ENCODE peak calls at places on chromosomes 16 and 17, in ten cellular contexts. F, O, S, B, Z, T, E, Q, K and Y are unnamed samples.

GRCh38 chr17:3024346-3024745 is 39.1 kb downstream of the OR1D5 start:
- DNase-seq in F (no peak), O (no peak), S (no peak), B (no peak), Z (no peak), T (no peak), E (no peak), Q (no peak), K (no peak), Y (no peak)

GRCh38 chr17:39671651-39672521 is 3.6 kb downstream of the PNMT start:
- DNase-seq in F (peak), O (no peak), S (peak), B (no peak), Z (no peak), T (no peak), E (no peak), Q (no peak), K (no peak), Y (no peak)

GRCh38 chr17:39927928-39928867 is 666 bp downstream of the LRRC3C start:
- DNase-seq in F (peak), O (no peak), S (peak), B (peak), Z (no peak), T (no peak), E (no peak), Q (peak), K (no peak), Y (no peak)

GRCh38 chr16:11162571-11163268 is 93.3 kb downstream of the SOCS1 start:
- DNase-seq in F (no peak), O (no peak), S (no peak), B (no peak), Z (no peak), T (no peak), E (no peak), Q (no peak), K (no peak), Y (no peak)

GRCh38 chr16:29974291-29975133 is 844 bp downstream of the TAOK2 start:
- DNase-seq in F (peak), O (no peak), S (peak), B (peak), Z (no peak), T (no peak), E (no peak), Q (no peak), K (no peak), Y (no peak)

GRCh38 chr17:2023692-2024571 is 1.2 kb downstream of the RTN4RL1 start:
- DNase-seq in F (no peak), O (no peak), S (no peak), B (peak), Z (no peak), T (no peak), E (no peak), Q (no peak), K (no peak), Y (no peak)

GRCh38 chr17:3944485-3945388 is 19.5 kb downstream of the ATP2A3 start:
- DNase-seq in F (peak), O (no peak), S (peak), B (peak), Z (peak), T (peak), E (peak), Q (no peak), K (no peak), Y (no peak)

GRCh38 chr16:89749637-89750036 is 28.3 kb downstream of the ZNF276 start:
- DNase-seq in F (peak), O (no peak), S (peak), B (no peak), Z (no peak), T (no peak), E (no peak), Q (peak), K (no peak), Y (no peak)

GRCh38 chr16:52906271-52906670 is 146.4 kb downstream of the CHD9NB start:
- DNase-seq in F (no peak), O (no peak), S (no peak), B (no peak), Z (no peak), T (no peak), E (no peak), Q (no peak), K (no peak), Y (no peak)

GRCh38 chr16:81618661-81619060 is 160.4 kb upstream of the PLCG2 start:
- DNase-seq in F (no peak), O (no peak), S (no peak), B (no peak), Z (no peak), T (no peak), E (no peak), Q (no peak), K (no peak), Y (no peak)

GRCh38 chr16:28219283-28219682 is 7.5 kb upstream of the XPO6 start:
- DNase-seq in F (no peak), O (no peak), S (no peak), B (no peak), Z (no peak), T (no peak), E (no peak), Q (no peak), K (no peak), Y (no peak)

GRCh38 chr17:75480281-75480680 is 23.8 kb downstream of the TMEM94 start:
- DNase-seq in F (peak), O (no peak), S (no peak), B (no peak), Z (no peak), T (no peak), E (no peak), Q (no peak), K (no peak), Y (no peak)

GRCh38 chr17:16922386-16923096 is 49.4 kb downstream of the TNFRSF13B start:
- DNase-seq in F (no peak), O (no peak), S (no peak), B (no peak), Z (no peak), T (no peak), E (peak), Q (no peak), K (no peak), Y (no peak)

GRCh38 chr16:87297918-87298631 is 19.1 kb downstream of the C16orf95 start:
- DNase-seq in F (no peak), O (no peak), S (no peak), B (no peak), Z (no peak), T (no peak), E (peak), Q (no peak), K (no peak), Y (peak)

GRCh38 chr17:40122466-40122943 is 734 bp downstream of the MSL1 start:
- DNase-seq in F (peak), O (no peak), S (peak), B (peak), Z (no peak), T (no peak), E (peak), Q (peak), K (no peak), Y (peak)

GRCh38 chr17:2400474-2400866 is 390 bp downstream of the MNT start:
- DNase-seq in F (peak), O (no peak), S (peak), B (peak), Z (no peak), T (no peak), E (peak), Q (no peak), K (no peak), Y (no peak)

GRCh38 chr16:56985288-56985961 is 3.9 kb upstream of the NLRC5 start:
- DNase-seq in F (peak), O (peak), S (peak), B (peak), Z (peak), T (no peak), E (peak), Q (peak), K (peak), Y (no peak)

GRCh38 chr16:1408171-1408837 is 6.2 kb downstream of the UNKL start:
- DNase-seq in F (peak), O (peak), S (peak), B (peak), Z (peak), T (peak), E (peak), Q (peak), K (peak), Y (peak)

GRCh38 chr17:62781356-62781755 is 26.8 kb downstream of the MARCHF10 start:
- DNase-seq in F (no peak), O (no peak), S (no peak), B (no peak), Z (no peak), T (no peak), E (no peak), Q (peak), K (no peak), Y (no peak)

GRCh38 chr17:43683928-43684653 is 22.4 kb upstream of the MEOX1 start:
- DNase-seq in F (no peak), O (no peak), S (no peak), B (no peak), Z (no peak), T (no peak), E (no peak), Q (no peak), K (no peak), Y (no peak)
- TF ChIP-seq CTCF in F (no peak), O (no peak), S (no peak), B (no peak), Z (no peak), T (no peak), E (no peak), Q (no peak), K (no peak), Y (no peak)

DNA sequence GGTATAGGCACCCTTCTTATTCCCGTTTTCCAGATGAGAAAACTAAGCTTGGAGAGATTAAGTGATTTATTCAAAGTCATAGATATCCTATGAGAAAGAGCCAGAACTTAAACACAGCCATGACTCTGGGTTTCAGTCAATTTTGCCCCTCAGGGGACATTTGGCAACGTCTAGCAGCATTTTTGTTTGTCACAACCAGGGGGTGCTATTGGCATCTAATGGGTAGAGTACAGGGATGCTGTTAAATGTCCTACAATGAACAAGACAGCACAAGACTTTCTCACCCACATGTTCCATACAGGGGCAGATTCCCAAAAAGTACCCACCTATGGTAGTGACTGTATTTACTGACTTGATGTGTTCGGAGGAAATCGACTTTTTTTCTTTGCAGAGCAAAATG is 4.8 kb upstream of the SHISA9 start:
- DNase-seq in F (no peak), O (no peak), S (no peak), B (no peak), Z (no peak), T (no peak), E (peak), Q (no peak), K (no peak), Y (no peak)
- TF ChIP-seq CTCF in F (no peak), O (peak), S (no peak), B (peak), Z (peak), T (peak), E (peak), Q (no peak), K (peak), Y (peak)

GRCh38 chr16:55569025-55569424 is 2.5 kb downstream of the CAPNS2 start:
- DNase-seq in F (no peak), O (no peak), S (no peak), B (no peak), Z (no peak), T (no peak), E (no peak), Q (no peak), K (peak), Y (no peak)

GRCh38 chr16:55566432-55567175 is at the start of gene CAPNS2:
- DNase-seq in F (no peak), O (no peak), S (no peak), B (no peak), Z (no peak), T (no peak), E (no peak), Q (no peak), K (no peak), Y (no peak)

GRCh38 chr16:55567382-55567781 is 898 bp downstream of the CAPNS2 start:
- DNase-seq in F (no peak), O (no peak), S (no peak), B (no peak), Z (no peak), T (no peak), E (no peak), Q (no peak), K (peak), Y (no peak)

GRCh38 chr16:55570159-55570558 is 3.7 kb downstream of the CAPNS2 start:
- DNase-seq in F (no peak), O (no peak), S (no peak), B (no peak), Z (no peak), T (no peak), E (no peak), Q (no peak), K (no peak), Y (no peak)

DNA sequence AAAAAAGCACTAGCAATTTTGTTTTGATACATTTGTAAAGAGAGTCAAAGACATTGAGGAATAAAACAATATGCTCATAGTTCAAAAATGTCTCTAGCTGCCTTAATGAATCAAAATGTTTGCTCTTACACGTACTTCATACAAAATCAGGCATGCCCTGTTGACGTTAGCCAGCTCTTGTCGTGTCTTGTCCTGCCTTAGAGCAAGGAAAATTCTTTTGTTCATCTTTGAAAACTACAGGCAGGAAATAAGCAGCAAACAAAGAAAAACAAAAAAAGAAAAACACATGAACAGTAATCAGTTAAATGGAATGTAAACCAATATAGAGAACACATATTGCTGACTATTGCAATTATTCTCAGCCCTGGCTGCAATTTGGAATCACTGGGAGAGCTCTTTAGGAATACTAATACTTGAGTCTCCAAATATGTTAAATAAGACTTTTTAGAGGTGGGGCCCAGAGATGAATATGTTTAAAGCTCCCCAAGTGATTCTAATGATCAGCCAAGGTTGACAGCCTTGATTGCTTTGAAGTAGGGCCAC is 1.7 kb downstream of the CAPNS2 start:
- DNase-seq in F (no peak), O (no peak), S (no peak), B (no peak), Z (no peak), T (no peak), E (no peak), Q (no peak), K (no peak), Y (no peak)
- TF ChIP-seq CTCF in F (no peak), O (no peak), S (no peak), B (no peak), Z (no peak), T (no peak), E (no peak), Q (no peak), K (no peak), Y (no peak)

GRCh38 chr17:67575325-67575724 is 142.4 kb upstream of the NOL11 start:
- DNase-seq in F (no peak), O (no peak), S (peak), B (no peak), Z (no peak), T (no peak), E (peak), Q (no peak), K (no peak), Y (peak)
- TF ChIP-seq CTCF in F (no peak), O (no peak), S (no peak), B (no peak), Z (no peak), T (no peak), E (peak), Q (no peak), K (no peak), Y (no peak)

DNA sequence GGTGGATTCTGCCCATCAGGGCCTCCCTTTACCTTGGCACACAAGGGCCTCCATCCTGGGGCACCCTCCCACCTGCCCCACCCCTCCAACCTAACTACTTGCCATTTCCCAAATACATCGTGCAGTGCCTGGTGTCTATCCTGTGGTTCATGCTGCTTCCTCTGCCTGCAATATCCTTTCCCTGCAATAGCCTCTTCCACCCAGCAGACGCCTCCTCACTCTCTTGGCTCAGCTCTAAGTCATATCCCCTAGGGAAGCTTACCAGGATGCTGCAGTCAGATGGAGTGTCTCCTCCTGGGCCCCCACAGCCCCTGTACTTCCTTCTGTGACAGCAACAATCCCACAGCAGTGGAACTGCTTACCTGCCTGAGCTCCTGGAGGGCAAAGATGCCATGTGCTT is 36.7 kb downstream of the CCDC182 start:
- DNase-seq in F (no peak), O (no peak), S (no peak), B (no peak), Z (no peak), T (no peak), E (no peak), Q (no peak), K (no peak), Y (no peak)
- TF ChIP-seq CTCF in F (no peak), O (no peak), S (no peak), B (no peak), Z (no peak), T (no peak), E (no peak), Q (no peak), K (no peak), Y (no peak)

GRCh38 chr16:2700786-2701185 is 18.5 kb downstream of the KCTD5 start:
- DNase-seq in F (no peak), O (no peak), S (no peak), B (no peak), Z (no peak), T (no peak), E (no peak), Q (no peak), K (no peak), Y (no peak)
- TF ChIP-seq CTCF in F (no peak), O (no peak), S (no peak), B (no peak), Z (no peak), T (no peak), E (no peak), Q (no peak), K (no peak), Y (no peak)

GRCh38 chr17:49898547-49899490 is 51.0 kb upstream of the TAC4 start:
- DNase-seq in F (no peak), O (no peak), S (no peak), B (no peak), Z (no peak), T (no peak), E (no peak), Q (no peak), K (no peak), Y (no peak)
- TF ChIP-seq CTCF in F (no peak), O (no peak), S (no peak), B (peak), Z (no peak), T (peak), E (no peak), Q (no peak), K (peak), Y (no peak)